ENCODE peak calls at places on chromosomes 4 and X, in five cellular contexts. One of them, this sample, is unnamed.

GRCh38 chr4:181202249-181202648 is 1041.0 kb upstream of the TENM3 start:
- DNase-seq in ELR: no peak
- DNase-seq in left lung: no peak
- DNase-seq in KBM-7: peak; percentile 6
- DNase-seq in HCT116: no peak
- DNase-seq in this sample: peak; percentile 7

GRCh38 chrX:154991039-154991438 is 31.5 kb downstream of the F8 start:
- DNase-seq in ELR: no peak
- DNase-seq in left lung: no peak
- DNase-seq in KBM-7: no peak
- DNase-seq in HCT116: no peak
- DNase-seq in this sample: no peak

GRCh38 chr4:59608466-59608865 is 1591.7 kb upstream of the ADGRL3 start:
- DNase-seq in ELR: peak; percentile 61
- DNase-seq in left lung: no peak
- DNase-seq in KBM-7: no peak
- DNase-seq in HCT116: no peak
- DNase-seq in this sample: no peak

GRCh38 chrX:131393426-131393825 is 104.3 kb upstream of the IGSF1 start:
- DNase-seq in ELR: no peak
- DNase-seq in left lung: no peak
- DNase-seq in KBM-7: no peak
- DNase-seq in HCT116: no peak
- DNase-seq in this sample: no peak

GRCh38 chr4:34861661-34862060 is 1382.7 kb downstream of the ARAP2 start:
- DNase-seq in ELR: no peak
- DNase-seq in left lung: no peak
- DNase-seq in KBM-7: no peak
- DNase-seq in HCT116: no peak
- DNase-seq in this sample: no peak

GRCh38 chr4:5212255-5213032 is 161.2 kb downstream of the STK32B start:
- DNase-seq in ELR: peak; percentile 3
- DNase-seq in left lung: no peak
- DNase-seq in KBM-7: no peak
- DNase-seq in HCT116: no peak
- DNase-seq in this sample: no peak

GRCh38 chr4:40918330-40918729 is 168.6 kb downstream of the NSUN7 start:
- DNase-seq in ELR: peak; percentile 23
- DNase-seq in left lung: peak; percentile 52
- DNase-seq in KBM-7: peak; percentile 16
- DNase-seq in HCT116: no peak
- DNase-seq in this sample: no peak

GRCh38 chr4:3372933-3373465 is 68.8 kb upstream of the HGFAC start:
- DNase-seq in ELR: no peak
- DNase-seq in left lung: peak; percentile 90
- DNase-seq in KBM-7: peak; percentile 96
- DNase-seq in HCT116: no peak
- DNase-seq in this sample: no peak

GRCh38 chrX:12197030-12197429 is 58.8 kb downstream of the FRMPD4 start:
- DNase-seq in ELR: no peak
- DNase-seq in left lung: no peak
- DNase-seq in KBM-7: no peak
- DNase-seq in HCT116: no peak
- DNase-seq in this sample: no peak

GRCh38 chr4:184769285-184769825 is 35.5 kb upstream of the CENPU start:
- DNase-seq in ELR: no peak
- DNase-seq in left lung: no peak
- DNase-seq in KBM-7: no peak
- DNase-seq in HCT116: no peak
- DNase-seq in this sample: no peak

GRCh38 chrX:41445171-41445570 is 2.0 kb upstream of the NYX start:
- DNase-seq in ELR: no peak
- DNase-seq in left lung: no peak
- DNase-seq in KBM-7: peak; percentile 20
- DNase-seq in HCT116: no peak
- DNase-seq in this sample: peak; percentile 80

GRCh38 chr4:121599049-121599448 is 97.7 kb downstream of the ANXA5 start:
- DNase-seq in ELR: no peak
- DNase-seq in left lung: no peak
- DNase-seq in KBM-7: no peak
- DNase-seq in HCT116: no peak
- DNase-seq in this sample: no peak

GRCh38 chr4:109078724-109079123 is 223.7 kb downstream of the COL25A1 start:
- DNase-seq in ELR: no peak
- DNase-seq in left lung: no peak
- DNase-seq in KBM-7: no peak
- DNase-seq in HCT116: no peak
- DNase-seq in this sample: no peak

GRCh38 chr4:162164881-162165528 is 1.2 kb upstream of the FSTL5 start:
- DNase-seq in ELR: peak; percentile 36
- DNase-seq in left lung: no peak
- DNase-seq in KBM-7: no peak
- DNase-seq in HCT116: no peak
- DNase-seq in this sample: no peak

GRCh38 chrX:71515039-71515398 is 17.9 kb upstream of the OGT start:
- DNase-seq in ELR: no peak
- DNase-seq in left lung: no peak
- DNase-seq in KBM-7: no peak
- DNase-seq in HCT116: no peak
- DNase-seq in this sample: no peak

GRCh38 chrX:119541188-119541587 is 24.0 kb downstream of the STEEP1 start:
- DNase-seq in ELR: peak; percentile 87
- DNase-seq in left lung: no peak
- DNase-seq in KBM-7: no peak
- DNase-seq in HCT116: no peak
- DNase-seq in this sample: no peak

GRCh38 chr4:38210396-38211114 is 250.4 kb downstream of the PTTG2 start:
- DNase-seq in ELR: no peak
- DNase-seq in left lung: no peak
- DNase-seq in KBM-7: no peak
- DNase-seq in HCT116: no peak
- DNase-seq in this sample: no peak

GRCh38 chr4:126871810-126872209 is 760.9 kb upstream of the INTU start:
- DNase-seq in ELR: no peak
- DNase-seq in left lung: no peak
- DNase-seq in KBM-7: no peak
- DNase-seq in HCT116: no peak
- DNase-seq in this sample: no peak

GRCh38 chrX:15447985-15448639 is 45.0 kb downstream of the PIR start:
- DNase-seq in ELR: peak; percentile 3
- DNase-seq in left lung: no peak
- DNase-seq in KBM-7: no peak
- DNase-seq in HCT116: no peak
- DNase-seq in this sample: no peak

GRCh38 chr4:16289872-16290554 is 63.7 kb upstream of the TAPT1 start:
- DNase-seq in ELR: peak; percentile 45
- DNase-seq in left lung: no peak
- DNase-seq in KBM-7: peak; percentile 48
- DNase-seq in HCT116: peak; percentile 7
- DNase-seq in this sample: peak; percentile 36